ENCODE peak calls at places on chromosomes 3 and 15, in four cellular contexts. One of them, this sample, is unnamed.

GRCh38 chr15:68186671-68187397 is 18.3 kb downstream of the CALML4 start:
- DNase-seq in DND-41: no peak
- DNase-seq in BJ: peak; percentile 22
- DNase-seq in breast epithelium: no peak
- DNase-seq in this sample: peak; percentile 87

GRCh38 chr15:43143203-43143941 is 10.0 kb downstream of the TMEM62 start:
- DNase-seq in DND-41: no peak
- DNase-seq in BJ: no peak
- DNase-seq in breast epithelium: no peak
- DNase-seq in this sample: peak; percentile 7

GRCh38 chr15:85658816-85659215 is 135.9 kb downstream of the KLHL25 start:
- DNase-seq in BJ: no peak
- DNase-seq in DND-41: no peak
- DNase-seq in breast epithelium: no peak
- DNase-seq in this sample: no peak

GRCh38 chr3:132256984-132257383 is 60.2 kb upstream of the ACP3 start:
- DNase-seq in BJ: no peak
- DNase-seq in breast epithelium: peak; percentile 20
- DNase-seq in DND-41: peak; percentile 5
- DNase-seq in this sample: peak; percentile 75

GRCh38 chr15:77410701-77411613 is 8.9 kb downstream of the PEAK1 start:
- DNase-seq in DND-41: no peak
- DNase-seq in breast epithelium: no peak
- DNase-seq in BJ: no peak
- DNase-seq in this sample: no peak

GRCh38 chr3:52143616-52144015 is 10.6 kb downstream of the POC1A start:
- DNase-seq in DND-41: no peak
- DNase-seq in BJ: no peak
- DNase-seq in breast epithelium: no peak
- DNase-seq in this sample: no peak

GRCh38 chr3:131218196-131218595 is 163.4 kb upstream of the NUDT16 start:
- DNase-seq in BJ: no peak
- DNase-seq in breast epithelium: no peak
- DNase-seq in DND-41: no peak
- DNase-seq in this sample: peak; percentile 64

GRCh38 chr3:70298385-70298784 is 14.1 kb downstream of the MDFIC2 start:
- DNase-seq in BJ: no peak
- DNase-seq in breast epithelium: no peak
- DNase-seq in DND-41: no peak
- DNase-seq in this sample: no peak

GRCh38 chr15:33218071-33218491 is 23.6 kb upstream of the FMN1 start:
- DNase-seq in breast epithelium: no peak
- DNase-seq in DND-41: no peak
- DNase-seq in BJ: no peak
- DNase-seq in this sample: no peak

GRCh38 chr15:37903932-37904493 is 30.4 kb upstream of the TMCO5A start:
- DNase-seq in BJ: no peak
- DNase-seq in DND-41: no peak
- DNase-seq in breast epithelium: no peak
- DNase-seq in this sample: no peak

GRCh38 chr3:192825191-192825590 is 92.5 kb downstream of the MB21D2 start:
- DNase-seq in BJ: no peak
- DNase-seq in DND-41: no peak
- DNase-seq in breast epithelium: no peak
- DNase-seq in this sample: no peak

GRCh38 chr3:179179256-179179655 is 31.1 kb downstream of the PIK3CA start:
- DNase-seq in DND-41: no peak
- DNase-seq in breast epithelium: no peak
- DNase-seq in BJ: no peak
- DNase-seq in this sample: no peak

GRCh38 chr15:38217788-38218609 is 34.6 kb upstream of the SPRED1 start:
- DNase-seq in BJ: no peak
- DNase-seq in breast epithelium: no peak
- DNase-seq in DND-41: no peak
- DNase-seq in this sample: peak; percentile 57

GRCh38 chr3:4350789-4351163 is 47.6 kb downstream of the SETMAR start:
- DNase-seq in DND-41: peak; percentile 39
- DNase-seq in BJ: no peak
- DNase-seq in breast epithelium: no peak
- DNase-seq in this sample: peak; percentile 78

GRCh38 chr3:72147600-72147999 is 362.7 kb upstream of the PROK2 start:
- DNase-seq in BJ: no peak
- DNase-seq in DND-41: no peak
- DNase-seq in breast epithelium: no peak
- DNase-seq in this sample: no peak

GRCh38 chr15:22893881-22894280 is 55.4 kb downstream of the NIPA2 start:
- DNase-seq in breast epithelium: no peak
- DNase-seq in BJ: no peak
- DNase-seq in DND-41: no peak
- DNase-seq in this sample: no peak

GRCh38 chr3:51282931-51283330 is 102.2 kb upstream of the MANF start:
- DNase-seq in breast epithelium: no peak
- DNase-seq in DND-41: no peak
- DNase-seq in BJ: peak; percentile 26
- DNase-seq in this sample: no peak

GRCh38 chr3:82133070-82133606 is 371.7 kb upstream of the GBE1 start:
- DNase-seq in DND-41: peak; percentile 62
- DNase-seq in breast epithelium: peak; percentile 28
- DNase-seq in BJ: peak; percentile 3
- DNase-seq in this sample: peak; percentile 70

GRCh38 chr3:72171461-72171860 is 386.5 kb upstream of the PROK2 start:
- DNase-seq in DND-41: no peak
- DNase-seq in BJ: no peak
- DNase-seq in breast epithelium: no peak
- DNase-seq in this sample: peak; percentile 70

GRCh38 chr15:69535101-69535638 is 82.6 kb downstream of the RPLP1 start:
- DNase-seq in BJ: no peak
- DNase-seq in DND-41: no peak
- DNase-seq in breast epithelium: no peak
- DNase-seq in this sample: peak; percentile 54

GRCh38 chr3:99875573-99875924 is 57.9 kb downstream of the CMSS1 start:
- DNase-seq in DND-41: no peak
- DNase-seq in breast epithelium: no peak
- DNase-seq in BJ: no peak
- DNase-seq in this sample: peak; percentile 75

GRCh38 chr3:1195922-1196321 is 103.1 kb downstream of the CNTN6 start:
- DNase-seq in BJ: no peak
- DNase-seq in breast epithelium: peak; percentile 23
- DNase-seq in DND-41: no peak
- DNase-seq in this sample: peak; percentile 96

GRCh38 chr15:96350884-96351639 is 20.6 kb downstream of the NR2F2 start:
- DNase-seq in DND-41: no peak
- DNase-seq in BJ: no peak
- DNase-seq in breast epithelium: no peak
- DNase-seq in this sample: no peak
- H3K4me3 ChIP-seq in DND-41: no peak overlapping the region
- H3K4me3 ChIP-seq in BJ: no peak overlapping the region
- H3K4me3 ChIP-seq in breast epithelium: no peak overlapping the region
- H3K4me3 ChIP-seq in this sample: no peak overlapping the region

GRCh38 chr3:42635111-42635510 is 18.4 kb upstream of the ZBTB47 start:
- DNase-seq in breast epithelium: no peak
- DNase-seq in BJ: no peak
- DNase-seq in DND-41: no peak
- DNase-seq in this sample: peak; percentile 53
- TF ChIP-seq CTCF in breast epithelium: no peak
- TF ChIP-seq CTCF in BJ: no peak
- TF ChIP-seq CTCF in DND-41: peak; percentile 30
- TF ChIP-seq CTCF in this sample: peak; percentile 17

GRCh38 chr3:24493951-24494615 is 567 bp downstream of the THRB start:
- DNase-seq in BJ: no peak
- DNase-seq in DND-41: no peak
- DNase-seq in breast epithelium: peak; percentile 70
- DNase-seq in this sample: peak; percentile 60
- H3K4me3 ChIP-seq in BJ: peak overlapping the region; percentile 55
- H3K4me3 ChIP-seq in DND-41: no peak overlapping the region
- H3K4me3 ChIP-seq in breast epithelium: peak overlapping the region; percentile 84
- H3K4me3 ChIP-seq in this sample: peak overlapping the region; percentile 89

GRCh38 chr3:62531981-62532380 is 158.6 kb upstream of the FEZF2 start:
- DNase-seq in DND-41: no peak
- DNase-seq in breast epithelium: no peak
- DNase-seq in BJ: no peak
- DNase-seq in this sample: peak; percentile 20
- TF ChIP-seq CTCF in DND-41: no peak
- TF ChIP-seq CTCF in breast epithelium: no peak
- TF ChIP-seq CTCF in BJ: no peak
- TF ChIP-seq CTCF in this sample: no peak

GRCh38 chr3:152333928-152334327 is 65.2 kb downstream of the MBNL1 start:
- DNase-seq in DND-41: no peak
- DNase-seq in breast epithelium: no peak
- DNase-seq in BJ: no peak
- DNase-seq in this sample: no peak

GRCh38 chr3:152334761-152335160 is 66.0 kb downstream of the MBNL1 start:
- DNase-seq in breast epithelium: no peak
- DNase-seq in BJ: no peak
- DNase-seq in DND-41: no peak
- DNase-seq in this sample: no peak

GRCh38 chr3:152331018-152331541 is 62.4 kb downstream of the MBNL1 start:
- DNase-seq in DND-41: no peak
- DNase-seq in breast epithelium: no peak
- DNase-seq in BJ: peak; percentile 71
- DNase-seq in this sample: peak; percentile 90

GRCh38 chr3:152330565-152330964 is 61.8 kb downstream of the MBNL1 start:
- DNase-seq in breast epithelium: no peak
- DNase-seq in DND-41: no peak
- DNase-seq in BJ: no peak
- DNase-seq in this sample: no peak

DNA sequence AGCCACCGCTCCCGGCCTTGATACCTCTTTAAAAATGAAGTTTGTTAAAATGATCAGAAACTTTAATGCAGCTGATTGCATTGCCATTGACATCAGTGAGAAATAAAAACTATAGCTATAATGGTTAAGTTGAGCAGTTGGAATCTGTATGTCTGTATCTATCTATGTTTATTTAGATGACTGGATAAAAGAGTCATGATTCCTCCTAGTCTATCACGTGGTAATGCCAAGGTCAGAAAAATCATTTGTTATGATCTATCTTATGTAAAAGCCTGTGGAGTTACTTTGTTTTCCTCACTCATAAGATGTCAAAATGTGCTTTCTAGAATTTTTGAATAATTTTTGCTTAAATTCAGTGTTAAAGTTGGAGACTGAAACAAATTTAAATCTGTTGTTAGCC is 63.2 kb downstream of the MBNL1 start:
- DNase-seq in breast epithelium: no peak
- DNase-seq in BJ: no peak
- DNase-seq in DND-41: no peak
- DNase-seq in this sample: no peak
- H3K4me3 ChIP-seq in breast epithelium: no peak overlapping the region
- H3K4me3 ChIP-seq in BJ: no peak overlapping the region
- H3K4me3 ChIP-seq in DND-41: no peak overlapping the region
- H3K4me3 ChIP-seq in this sample: no peak overlapping the region

DNA sequence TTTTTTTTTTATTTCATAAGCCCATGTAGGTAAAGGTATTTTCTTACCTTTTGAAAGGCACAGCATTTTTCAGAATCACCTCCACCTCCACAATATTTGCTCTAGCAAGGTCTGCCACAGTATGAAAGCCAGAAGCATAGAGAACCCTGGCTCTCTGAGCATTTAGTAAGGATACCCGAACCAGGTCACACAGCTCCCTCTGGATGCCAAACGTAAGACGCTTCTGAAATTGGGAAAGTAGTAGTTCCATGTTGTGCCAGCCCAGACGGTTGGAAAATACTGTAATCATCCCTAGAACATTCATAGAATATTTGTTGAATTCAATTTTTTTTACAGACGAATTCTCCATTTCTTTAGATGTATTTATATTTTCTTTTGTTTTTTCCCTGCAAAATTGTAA is 52.4 kb downstream of the POLQ start:
- DNase-seq in BJ: no peak
- DNase-seq in DND-41: no peak
- DNase-seq in breast epithelium: no peak
- DNase-seq in this sample: no peak
- TF ChIP-seq CTCF in BJ: no peak
- TF ChIP-seq CTCF in DND-41: no peak
- TF ChIP-seq CTCF in breast epithelium: no peak
- TF ChIP-seq CTCF in this sample: no peak

GRCh38 chr3:37729119-37729518 is 132.6 kb upstream of the CTDSPL start:
- DNase-seq in BJ: no peak
- DNase-seq in breast epithelium: no peak
- DNase-seq in DND-41: no peak
- DNase-seq in this sample: peak; percentile 87
- H3K4me3 ChIP-seq in BJ: no peak overlapping the region
- H3K4me3 ChIP-seq in breast epithelium: no peak overlapping the region
- H3K4me3 ChIP-seq in DND-41: no peak overlapping the region
- H3K4me3 ChIP-seq in this sample: no peak overlapping the region

GRCh38 chr3:135739755-135740154 is 225.8 kb upstream of the PPP2R3A start:
- DNase-seq in BJ: no peak
- DNase-seq in breast epithelium: no peak
- DNase-seq in DND-41: no peak
- DNase-seq in this sample: peak; percentile 5

DNA sequence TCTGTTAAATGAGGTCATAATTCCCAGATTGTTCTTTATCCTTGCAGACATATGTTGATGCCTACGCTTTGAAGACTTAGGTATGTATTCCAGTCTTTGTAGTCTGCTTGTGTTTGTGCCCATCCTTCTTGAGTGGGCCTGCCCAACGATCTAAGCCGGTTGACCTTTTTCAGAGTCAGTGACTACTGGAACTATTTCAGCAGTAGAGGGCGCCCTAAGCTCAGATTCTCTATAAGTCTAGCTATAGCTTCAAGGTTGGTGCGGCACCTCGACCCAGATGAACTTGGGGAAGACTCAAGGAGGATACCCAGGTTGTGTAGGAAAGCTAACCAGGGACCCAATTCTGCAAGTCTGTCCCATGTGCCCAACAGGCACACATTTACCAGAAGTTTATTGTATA is 228.8 kb upstream of the PPP2R3A start:
- DNase-seq in BJ: no peak
- DNase-seq in DND-41: no peak
- DNase-seq in breast epithelium: no peak
- DNase-seq in this sample: peak; percentile 45
- TF ChIP-seq CTCF in BJ: peak; percentile 28
- TF ChIP-seq CTCF in DND-41: peak; percentile 44
- TF ChIP-seq CTCF in breast epithelium: no peak
- TF ChIP-seq CTCF in this sample: peak; percentile 45

This sample was measured in fibroblast of mammary gland.